ENCODE peak calls at places on chromosomes 5 and 9, in eight cellular contexts. K is stomach, V is sigmoid colon, A is ovary, L is A549, X is SK-N-SH, G is HepG2, N is H1. P is an unnamed sample.
A peak's percentile ranks its signal among the peaks of the same experiment; 100 is the strongest.

GRCh38 chr5:134647750-134648424 is 698 bp upstream of the SEC24A start:
- DNase-seq in N (no peak), A (no peak), L (no peak), X (no peak), K (no peak), G (peak; percentile 21), V (no peak), P (no peak)

GRCh38 chr5:122182491-122182921 is 53.2 kb downstream of the ZNF474 start:
- DNase-seq in X (no peak), N (no peak), V (peak; percentile 74), G (no peak), K (peak; percentile 27), A (peak; percentile 52), L (no peak), P (no peak)

GRCh38 chr5:109155625-109156024 is 254.1 kb downstream of the PJA2 start:
- DNase-seq in G (no peak), L (no peak), A (no peak), X (no peak), K (no peak), V (no peak), N (no peak), P (no peak)

GRCh38 chr5:173283318-173284288 is 44.6 kb downstream of the STC2 start:
- DNase-seq in N (peak; percentile 50), G (peak; percentile 68), K (peak; percentile 80), A (peak; percentile 71), V (peak; percentile 72), L (peak; percentile 82), X (peak; percentile 87), P (peak; percentile 19)

GRCh38 chr5:14851067-14851422 is 20.5 kb downstream of the ANKH start:
- DNase-seq in A (no peak), L (no peak), X (no peak), K (no peak), V (no peak), G (peak; percentile 42), N (no peak), P (no peak)

GRCh38 chr9:36698984-36699383 is 126.3 kb downstream of the MELK start:
- DNase-seq in V (no peak), G (no peak), X (no peak), N (no peak), A (no peak), K (no peak), L (no peak), P (no peak)

GRCh38 chr9:121122450-121123032 is 47.8 kb downstream of the CNTRL start:
- DNase-seq in G (no peak), L (no peak), N (no peak), A (no peak), X (no peak), K (no peak), V (no peak), P (no peak)

GRCh38 chr9:18979367-18979766 is 53.6 kb downstream of the SAXO1 start:
- DNase-seq in K (no peak), X (no peak), V (no peak), G (no peak), N (no peak), A (no peak), L (no peak), P (no peak)

GRCh38 chr9:36008774-36009300 is 27.9 kb upstream of the RECK start:
- DNase-seq in K (peak; percentile 63), V (peak; percentile 75), X (peak; percentile 77), N (peak; percentile 50), L (peak; percentile 79), A (peak; percentile 31), G (peak; percentile 74), P (peak; percentile 25)

GRCh38 chr5:2375291-2375690 is 376.2 kb downstream of the IRX2 start:
- DNase-seq in K (no peak), X (no peak), A (no peak), G (no peak), L (no peak), N (no peak), V (no peak), P (no peak)

GRCh38 chr9:37946971-37947370 is 43.0 kb upstream of the SLC25A51 start:
- DNase-seq in X (no peak), N (no peak), L (no peak), K (no peak), A (no peak), G (no peak), V (no peak), P (no peak)

GRCh38 chr5:91225848-91226686 is 157.1 kb downstream of the ARRDC3 start:
- DNase-seq in L (peak; percentile 59), A (no peak), X (no peak), K (peak; percentile 64), G (peak; percentile 24), V (no peak), N (peak; percentile 15), P (no peak)

GRCh38 chr5:53478411-53479044 is 1.9 kb upstream of the FST start:
- DNase-seq in X (peak; percentile 56), V (no peak), N (no peak), A (peak; percentile 15), K (peak; percentile 37), L (peak; percentile 72), G (peak; percentile 79), P (peak; percentile 50)

GRCh38 chr5:124783285-124783684 is 36.8 kb upstream of the ZNF608 start:
- DNase-seq in V (no peak), K (no peak), A (no peak), X (no peak), N (no peak), L (no peak), G (no peak), P (no peak)

GRCh38 chr5:179618923-179619554 is 4.4 kb downstream of the HNRNPH1 start:
- DNase-seq in A (no peak), G (no peak), V (peak; percentile 29), X (no peak), L (no peak), N (no peak), K (no peak), P (no peak)
- H3K4me3 ChIP-seq in A (peak overlapping the region; percentile 12), G (peak overlapping the region; percentile 99), V (peak overlapping the region; percentile 100), X (peak overlapping the region; percentile 98), L (peak overlapping the region; percentile 100), N (peak overlapping the region; percentile 99), K (peak overlapping the region; percentile 81), P (no peak overlapping the region)

DNA sequence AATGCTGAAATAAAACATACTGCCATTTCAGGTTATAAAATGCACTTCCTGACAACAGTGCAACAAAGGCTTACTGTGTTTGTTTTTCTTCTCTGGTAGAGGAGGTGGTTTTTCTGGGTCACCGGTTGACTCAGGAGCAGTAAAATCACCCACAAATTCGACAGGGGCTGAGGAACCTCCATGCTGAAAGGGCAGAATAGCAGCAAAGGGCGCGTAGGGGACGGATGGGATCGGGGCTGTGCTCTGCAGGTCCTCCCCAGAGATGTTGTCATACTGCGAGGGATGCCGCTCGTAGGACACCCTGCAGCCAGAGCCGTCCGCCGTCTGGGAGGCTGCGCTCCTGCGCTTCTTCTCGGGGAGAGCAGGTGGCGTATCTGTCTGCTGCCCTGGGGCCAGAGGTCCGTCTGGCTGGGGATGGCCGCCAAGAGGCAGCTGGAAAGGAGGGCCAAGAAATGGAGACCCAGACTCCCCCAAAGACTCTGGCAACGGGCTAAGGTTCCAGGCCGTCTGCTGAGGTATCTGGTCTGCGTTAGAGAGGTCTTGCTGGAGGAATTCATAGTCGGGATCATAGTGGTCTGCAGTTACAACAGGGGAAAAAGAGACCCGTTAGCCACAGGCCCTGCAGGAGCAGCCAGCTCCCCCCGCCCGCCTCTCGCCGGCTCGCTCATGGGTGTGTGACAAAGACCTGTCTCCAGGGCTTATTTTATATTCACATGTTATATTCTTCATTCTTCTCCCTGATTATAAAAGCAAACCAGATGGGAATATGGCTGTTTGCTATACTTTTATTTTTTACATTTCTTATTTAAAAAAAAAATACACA is 80.7 kb downstream of the PRRT1B start:
- DNase-seq in N (no peak), K (no peak), V (no peak), G (no peak), A (no peak), X (peak; percentile 79), L (no peak), P (no peak)
- TF ChIP-seq EP300 in N (no peak), K (no peak), V (no peak), G (no peak), A (no peak), X (no peak), L (no peak), P (no peak)

GRCh38 chr5:119318256-119318914 is 37.4 kb upstream of the TNFAIP8 start:
- DNase-seq in K (no peak), V (no peak), G (peak; percentile 64), N (no peak), X (no peak), L (no peak), A (no peak), P (no peak)

GRCh38 chr5:119313876-119314605 is 41.8 kb upstream of the TNFAIP8 start:
- DNase-seq in V (no peak), K (no peak), N (no peak), A (no peak), G (no peak), X (no peak), L (no peak), P (no peak)

GRCh38 chr5:119316116-119316515 is 39.7 kb upstream of the TNFAIP8 start:
- DNase-seq in V (no peak), N (no peak), G (no peak), K (no peak), X (no peak), L (no peak), A (no peak), P (no peak)

GRCh38 chr5:119313207-119313606 is 42.6 kb upstream of the TNFAIP8 start:
- DNase-seq in N (no peak), X (no peak), G (no peak), L (no peak), V (no peak), K (no peak), A (no peak), P (no peak)

GRCh38 chr5:119315516-119315949 is 40.3 kb upstream of the TNFAIP8 start:
- DNase-seq in L (peak; percentile 70), V (no peak), G (peak; percentile 31), X (peak; percentile 38), A (no peak), K (no peak), N (no peak), P (peak; percentile 5)
- H3K4me1 ChIP-seq in L (peaks cover 32% of the 10 kb centered on the region), V (peaks cover 22% of the 10 kb centered on the region), G (peaks cover 22% of the 10 kb centered on the region), X (peaks cover 4% of the 10 kb centered on the region), A (no peaks in the 10 kb centered on the region), K (peaks cover 14% of the 10 kb centered on the region), N (no peaks in the 10 kb centered on the region), P (peaks cover 5% of the 10 kb centered on the region)

DNA sequence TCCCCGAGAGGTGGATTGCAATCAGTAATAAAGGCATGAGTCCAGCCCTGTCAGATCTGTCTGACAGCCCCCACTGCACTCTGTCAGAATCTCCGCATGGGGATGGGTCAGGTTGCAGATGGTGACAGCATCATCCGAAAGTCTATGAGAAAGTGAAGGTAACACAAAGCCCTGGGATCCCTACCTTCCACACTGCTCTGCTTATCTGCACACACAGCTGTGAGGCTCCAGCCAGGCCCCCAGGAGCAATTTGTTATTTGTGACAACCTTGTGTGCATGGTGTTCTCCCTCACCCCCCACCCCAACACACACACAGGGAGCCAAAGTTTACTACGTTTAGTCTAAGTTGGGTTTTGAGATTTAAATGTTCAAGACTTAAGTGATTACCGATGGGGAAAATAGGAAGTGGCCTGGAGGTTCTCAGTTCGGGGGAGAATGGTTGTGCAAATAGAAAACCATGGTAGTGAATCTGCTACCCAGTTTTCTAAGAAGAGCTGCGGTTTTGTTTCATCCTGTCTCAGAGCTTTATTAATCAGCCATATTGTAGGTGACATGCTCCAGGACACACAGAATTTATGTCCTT is 92.7 kb downstream of the SV2C start:
- DNase-seq in K (no peak), V (no peak), N (no peak), A (no peak), X (peak; percentile 75), G (no peak), L (no peak), P (no peak)
- H3K4me3 ChIP-seq in K (no peak overlapping the region), V (no peak overlapping the region), N (no peak overlapping the region), A (no peak overlapping the region), X (no peak overlapping the region), G (no peak overlapping the region), L (no peak overlapping the region), P (no peak overlapping the region)

P was measured in tibial nerve.